ENCODE peak calls at places on chromosomes 13 and 19, in seven cellular contexts. S is H1, F is SK-N-SH, X is K562, V is HCT116, P is GM12878, J is HepG2. N is an unnamed sample. For H3K4me1, the result is how much of the 10 kb centered on the place peaks cover.

GRCh38 chr19:16889883-16890460 is 1.2 kb downstream of the F2RL3 start:
- DNase-seq in S (no peak), F (no peak), X (peak), V (no peak), P (no peak), J (no peak), N (no peak)

GRCh38 chr13:89307278-89307677 is 1636.1 kb downstream of the SLITRK5 start:
- DNase-seq in S (no peak), F (no peak), X (no peak), V (no peak), P (no peak), J (no peak), N (no peak)

GRCh38 chr19:18919895-18920204 is 335 bp downstream of the DDX49 start:
- DNase-seq in S (no peak), F (no peak), X (no peak), V (no peak), P (no peak), J (no peak), N (no peak)

GRCh38 chr19:16527971-16528521 is 14.2 kb downstream of the CHERP start:
- DNase-seq in S (no peak), F (peak), X (peak), V (no peak), P (no peak), J (no peak), N (no peak)

GRCh38 chr19:51368366-51369282 is at the start of gene CLDND2:
- DNase-seq in S (no peak), F (no peak), X (peak), V (no peak), P (no peak), J (no peak), N (no peak)

GRCh38 chr13:81020010-81020409 is 679.1 kb upstream of the SPRY2 start:
- DNase-seq in S (no peak), F (no peak), X (no peak), V (no peak), P (no peak), J (no peak), N (no peak)

GRCh38 chr13:32905864-32906180 is 110.4 kb upstream of the KL start:
- DNase-seq in S (no peak), F (no peak), X (no peak), V (no peak), P (no peak), J (no peak), N (no peak)

GRCh38 chr13:55937180-55937579 is 1203.5 kb upstream of the PRR20A start:
- DNase-seq in S (no peak), F (no peak), X (no peak), V (no peak), P (no peak), J (no peak), N (no peak)

GRCh38 chr13:45681101-45681500 is 21.0 kb upstream of the CBY2 start:
- DNase-seq in S (no peak), F (no peak), X (no peak), V (no peak), P (no peak), J (no peak), N (no peak)

GRCh38 chr19:35592226-35592625 is 6.3 kb downstream of the PMIS2 start:
- DNase-seq in S (peak), F (peak), X (peak), V (peak), P (no peak), J (peak), N (peak)

GRCh38 chr19:39390460-39390758 is 497 bp downstream of the PAF1 start:
- DNase-seq in S (no peak), F (no peak), X (no peak), V (peak), P (no peak), J (no peak), N (no peak)

GRCh38 chr13:28611654-28612131 is 47.2 kb upstream of the POMP start:
- DNase-seq in S (no peak), F (no peak), X (peak), V (no peak), P (no peak), J (no peak), N (no peak)

GRCh38 chr19:3019211-3019854 is 9.7 kb downstream of the TLE2 start:
- DNase-seq in S (no peak), F (no peak), X (no peak), V (no peak), P (no peak), J (no peak), N (no peak)

GRCh38 chr13:114022309-114022669 is 48.4 kb upstream of the C13orf46 start:
- DNase-seq in S (no peak), F (no peak), X (no peak), V (no peak), P (no peak), J (no peak), N (no peak)

GRCh38 chr13:98263841-98264240 is 86.8 kb upstream of the RNF113B start:
- DNase-seq in S (no peak), F (no peak), X (no peak), V (no peak), P (no peak), J (no peak), N (no peak)

GRCh38 chr19:35793381-35794165 is 18.2 kb downstream of the ARHGAP33 start:
- DNase-seq in S (no peak), F (no peak), X (no peak), V (no peak), P (no peak), J (no peak), N (no peak)

GRCh38 chr19:24069907-24070657 is 16.9 kb upstream of the ZNF254 start:
- DNase-seq in S (no peak), F (no peak), X (no peak), V (no peak), P (no peak), J (no peak), N (no peak)

GRCh38 chr13:97432232-97432916 is 1.6 kb upstream of the RAP2A start:
- DNase-seq in S (no peak), F (no peak), X (no peak), V (no peak), P (no peak), J (no peak), N (peak)

GRCh38 chr13:20174656-20175405 is 14.0 kb upstream of the GJA3 start:
- DNase-seq in S (peak), F (no peak), X (peak), V (peak), P (peak), J (peak), N (peak)

GRCh38 chr19:53883231-53883661 is 1.2 kb downstream of the PRKCG start:
- DNase-seq in S (no peak), F (no peak), X (peak), V (no peak), P (no peak), J (no peak), N (no peak)

GRCh38 chr13:114212096-114212495 is 22.6 kb upstream of the CDC16 start:
- DNase-seq in S (no peak), F (no peak), X (no peak), V (no peak), P (no peak), J (no peak), N (no peak)

GRCh38 chr19:7995756-7996155 is 9.7 kb downstream of the ELAVL1 start:
- DNase-seq in S (no peak), F (no peak), X (no peak), V (no peak), P (no peak), J (no peak), N (no peak)

GRCh38 chr19:48635263-48635965 is 1.8 kb downstream of the DBP start:
- DNase-seq in S (no peak), F (peak), X (peak), V (no peak), P (no peak), J (no peak), N (no peak)

GRCh38 chr13:32941368-32941767 is 74.9 kb upstream of the KL start:
- DNase-seq in S (no peak), F (no peak), X (no peak), V (no peak), P (no peak), J (no peak), N (no peak)

GRCh38 chr19:3494051-3494450 is 6.4 kb downstream of the DOHH start:
- DNase-seq in S (no peak), F (peak), X (peak), V (no peak), P (no peak), J (no peak), N (no peak)

GRCh38 chr13:99144306-99144705 is 56.3 kb upstream of the UBAC2 start:
- DNase-seq in S (no peak), F (no peak), X (no peak), V (no peak), P (no peak), J (no peak), N (no peak)

GRCh38 chr19:31334101-31334848 is 15.0 kb downstream of the TSHZ3 start:
- DNase-seq in S (no peak), F (no peak), X (no peak), V (no peak), P (no peak), J (no peak), N (no peak)

GRCh38 chr19:18437481-18438330 is at the start of gene ISYNA1:
- DNase-seq in S (no peak), F (peak), X (peak), V (no peak), P (no peak), J (peak), N (no peak)

GRCh38 chr19:14795078-14795721 is 16.8 kb upstream of the ADGRE2 start:
- DNase-seq in S (no peak), F (no peak), X (no peak), V (no peak), P (no peak), J (no peak), N (no peak)

GRCh38 chr19:18321729-18322091 is 1.2 kb downstream of the LSM4 start:
- DNase-seq in S (no peak), F (peak), X (peak), V (no peak), P (no peak), J (no peak), N (no peak)

GRCh38 chr19:7977021-7977722 is 28.3 kb downstream of the ELAVL1 start:
- DNase-seq in S (no peak), F (no peak), X (no peak), V (no peak), P (no peak), J (no peak), N (no peak)

GRCh38 chr13:64274481-64275217 is 2859.0 kb upstream of the PCDH20 start:
- DNase-seq in S (no peak), F (no peak), X (peak), V (no peak), P (no peak), J (no peak), N (no peak)

GRCh38 chr19:16048583-16048982 is 27.7 kb upstream of the TPM4 start:
- DNase-seq in S (no peak), F (no peak), X (no peak), V (no peak), P (no peak), J (no peak), N (no peak)

GRCh38 chr19:34402074-34402600 is 2.1 kb upstream of the PDCD2L start:
- DNase-seq in S (no peak), F (no peak), X (no peak), V (no peak), P (no peak), J (peak), N (no peak)

GRCh38 chr19:9109959-9110358 is 2.7 kb upstream of the OR7G2 start:
- DNase-seq in S (no peak), F (no peak), X (no peak), V (no peak), P (no peak), J (peak), N (no peak)

GRCh38 chr13:40483601-40484000 is 182.8 kb downstream of the FOXO1 start:
- DNase-seq in S (no peak), F (no peak), X (no peak), V (no peak), P (no peak), J (no peak), N (no peak)

GRCh38 chr19:2474232-2475017 is 1.5 kb upstream of the GADD45B start:
- DNase-seq in S (no peak), F (peak), X (peak), V (no peak), P (no peak), J (peak), N (no peak)

DNA sequence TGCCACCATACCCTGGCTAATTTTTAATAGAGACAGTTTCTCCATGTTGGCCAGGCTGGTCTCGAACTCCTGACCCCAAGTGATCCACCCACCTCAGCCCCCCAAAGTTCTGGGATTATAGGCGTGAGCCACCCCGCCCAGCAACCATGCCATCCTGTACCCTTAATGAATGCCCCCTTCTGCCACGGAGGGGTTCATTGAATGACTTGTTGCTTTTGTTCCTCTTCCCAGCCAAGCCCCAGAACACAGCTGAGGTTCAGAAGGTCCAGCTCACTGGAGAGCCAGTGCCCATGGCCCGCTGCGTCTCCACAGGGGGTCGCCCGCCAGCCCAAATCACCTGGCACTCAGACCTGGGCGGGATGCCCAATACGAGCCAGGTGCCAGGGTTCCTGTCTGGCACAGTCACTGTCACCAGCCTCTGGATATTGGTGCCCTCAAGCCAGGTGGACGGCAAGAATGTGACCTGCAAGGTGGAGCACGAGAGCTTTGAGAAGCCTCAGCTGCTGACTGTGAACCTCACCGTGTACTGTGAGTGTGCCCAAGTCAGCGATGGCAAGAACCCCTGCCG is 6.0 kb downstream of the PVR start:
- DNase-seq in S (no peak), F (no peak), X (no peak), V (no peak), P (no peak), J (no peak), N (no peak)
- TF ChIP-seq SIN3A in S (no peak), F (no peak), X (no peak), V (no peak), P (no peak), J (no peak), N (no peak)

GRCh38 chr13:38693641-38694040 is 6.8 kb downstream of the FREM2 start:
- DNase-seq in S (no peak), F (no peak), X (no peak), V (no peak), P (no peak), J (no peak), N (no peak)

GRCh38 chr13:38702609-38703008 is 15.7 kb downstream of the FREM2 start:
- DNase-seq in S (no peak), F (no peak), X (no peak), V (no peak), P (no peak), J (no peak), N (no peak)

GRCh38 chr13:38693168-38693567 is 6.3 kb downstream of the FREM2 start:
- DNase-seq in S (no peak), F (no peak), X (no peak), V (no peak), P (no peak), J (no peak), N (no peak)

GRCh38 chr13:38697197-38697596 is 10.3 kb downstream of the FREM2 start:
- DNase-seq in S (no peak), F (no peak), X (no peak), V (no peak), P (no peak), J (no peak), N (no peak)

GRCh38 chr13:38697628-38698333 is 10.9 kb downstream of the FREM2 start:
- DNase-seq in S (no peak), F (no peak), X (no peak), V (no peak), P (no peak), J (no peak), N (no peak)
- H3K4me1 ChIP-seq in S (under half), F (under half), X (under half), V (under half), P (under half), J (under half), N (under half)

DNA sequence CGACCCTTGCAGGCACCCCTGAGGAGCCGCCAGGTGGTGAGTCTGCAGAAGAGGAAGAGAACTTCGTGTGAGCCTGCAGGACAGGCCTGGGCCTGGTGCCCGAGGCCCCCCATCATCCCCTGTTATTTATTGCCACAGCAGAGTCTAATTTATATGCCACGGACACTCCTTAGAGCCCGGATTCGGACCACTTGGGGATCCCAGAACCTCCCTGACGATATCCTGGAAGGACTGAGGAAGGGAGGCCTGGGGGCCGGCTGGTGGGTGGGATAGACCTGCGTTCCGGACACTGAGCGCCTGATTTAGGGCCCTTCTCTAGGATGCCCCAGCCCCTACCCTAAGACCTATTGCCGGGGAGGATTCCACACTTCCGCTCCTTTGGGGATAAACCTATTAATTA is 5.4 kb downstream of the FSTL3 start:
- DNase-seq in S (no peak), F (no peak), X (no peak), V (no peak), P (no peak), J (no peak), N (no peak)
- H3K4me3 ChIP-seq in S (no peak), F (no peak), X (no peak), V (no peak), P (peak), J (no peak), N (no peak)

DNA sequence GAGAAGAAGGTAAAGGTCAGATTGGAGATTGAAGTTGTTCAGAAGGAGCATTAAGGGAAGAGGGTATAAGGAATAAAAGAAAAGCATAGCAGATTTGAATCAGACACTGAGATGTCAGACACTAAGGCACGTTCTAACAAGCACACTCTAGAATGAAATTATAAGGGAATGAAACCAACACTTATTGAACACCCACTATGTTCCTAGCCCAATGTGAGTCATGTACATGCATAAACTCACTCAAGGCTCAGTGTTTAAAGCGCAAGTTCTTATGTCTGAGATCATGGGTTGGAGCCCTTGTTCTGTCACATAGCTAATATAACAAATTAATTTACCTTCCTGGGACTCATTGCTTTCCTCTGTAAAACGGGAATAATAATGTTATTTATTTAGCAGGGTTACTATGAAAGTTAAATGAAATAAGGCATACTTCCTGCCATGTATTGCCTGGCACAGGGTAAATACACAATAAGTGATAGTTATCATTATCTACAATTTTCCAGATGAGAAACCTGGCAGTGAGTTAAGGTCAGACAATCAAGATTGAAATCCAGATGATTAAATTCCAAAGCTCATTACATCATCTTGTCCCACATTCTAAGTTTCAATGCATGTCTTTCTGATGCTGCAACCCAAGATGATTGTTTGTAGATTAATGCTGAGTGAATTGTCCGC is 68.3 kb upstream of the DACH1 start:
- DNase-seq in S (no peak), F (peak), X (no peak), V (no peak), P (no peak), J (no peak), N (no peak)
- TF ChIP-seq SIN3A in S (no peak), F (no peak), X (no peak), V (no peak), P (no peak), J (no peak), N (no peak)

DNA sequence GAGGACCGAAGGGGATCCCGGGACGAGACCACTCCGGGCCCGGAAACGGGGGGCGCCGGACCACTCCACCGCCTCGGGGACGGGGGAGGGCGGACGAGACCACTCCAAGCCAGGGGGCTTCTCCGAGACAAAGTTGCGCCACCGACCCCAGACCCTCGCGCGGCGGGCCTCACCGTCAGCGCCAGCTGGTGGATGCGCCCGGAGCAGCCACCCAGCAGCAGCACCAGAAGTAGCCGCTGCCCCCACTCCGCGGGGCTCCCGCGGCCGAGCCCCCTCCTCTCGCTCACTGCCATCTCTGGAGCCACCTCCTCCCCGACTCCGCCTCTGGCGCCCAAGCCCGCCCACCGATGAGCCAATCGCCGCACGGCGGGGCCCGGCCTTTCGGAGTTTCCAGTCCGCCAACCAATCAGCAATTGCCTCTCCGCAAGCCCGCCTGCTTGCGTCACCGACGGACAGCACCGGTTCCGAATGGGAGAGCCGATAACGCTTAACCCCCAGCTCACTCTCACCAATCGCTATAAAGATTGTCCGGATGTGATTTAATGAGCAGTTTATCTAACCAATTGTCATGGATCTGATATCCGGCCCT is at the start of gene GPR108:
- DNase-seq in S (peak), F (peak), X (peak), V (peak), P (peak), J (peak), N (peak)
- H3K4me1 ChIP-seq in S (under half), F (under half), X (under half), V (under half), P (under half), J (half or more), N (under half)

DNA sequence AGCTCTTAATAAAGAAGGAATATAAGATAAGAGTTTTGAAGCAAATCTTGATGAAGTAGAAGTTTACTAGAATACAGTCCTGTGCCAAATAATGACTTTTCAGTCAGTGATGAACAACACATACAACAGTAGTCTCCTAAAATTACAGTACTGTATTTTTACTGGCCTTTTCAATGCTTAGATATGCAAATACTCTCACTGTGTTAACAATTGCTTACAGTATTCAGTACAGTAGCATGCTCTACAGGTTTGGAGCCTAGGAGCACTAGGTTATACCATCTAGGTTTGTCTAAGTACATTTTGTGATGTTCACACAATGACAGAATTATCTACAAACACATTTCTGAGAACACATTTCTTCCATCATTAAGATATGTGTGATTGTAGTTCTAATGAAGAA is 316.7 kb upstream of the KLHL1 start:
- DNase-seq in S (no peak), F (no peak), X (no peak), V (no peak), P (no peak), J (no peak), N (no peak)
- H3K4me3 ChIP-seq in S (no peak), F (no peak), X (no peak), V (no peak), P (no peak), J (no peak), N (no peak)

N was measured in Panc1.